ENCODE peak calls at places on chromosome 17, in six cellular contexts. One of them, this sample, is unnamed.

GRCh38 chr17:51079049-51079448 is 41.6 kb downstream of the SPAG9 start:
- DNase-seq in trophoblast cell: no peak
- DNase-seq in H9: no peak
- DNase-seq in H1: peak; percentile 2
- DNase-seq in IMR-90: peak; percentile 69
- DNase-seq in mesenchymal stem cell: no peak
- DNase-seq in this sample: no peak

GRCh38 chr17:57552114-57552601 is 192.9 kb downstream of the CCDC182 start:
- DNase-seq in H1: peak; percentile 82
- DNase-seq in trophoblast cell: no peak
- DNase-seq in H9: peak; percentile 89
- DNase-seq in IMR-90: no peak
- DNase-seq in mesenchymal stem cell: peak; percentile 57
- DNase-seq in this sample: no peak

GRCh38 chr17:9217151-9218067 is 196.1 kb downstream of the NTN1 start:
- DNase-seq in H1: no peak
- DNase-seq in H9: no peak
- DNase-seq in trophoblast cell: peak; percentile 73
- DNase-seq in mesenchymal stem cell: peak; percentile 75
- DNase-seq in IMR-90: peak; percentile 62
- DNase-seq in this sample: no peak

GRCh38 chr17:81512984-81513668 is 527 bp upstream of the ACTG1 start:
- DNase-seq in IMR-90: peak; percentile 43
- DNase-seq in H9: peak; percentile 90
- DNase-seq in mesenchymal stem cell: peak; percentile 72
- DNase-seq in H1: no peak
- DNase-seq in trophoblast cell: no peak
- DNase-seq in this sample: peak; percentile 74

GRCh38 chr17:66533572-66533971 is 231.2 kb downstream of the PRKCA start:
- DNase-seq in trophoblast cell: no peak
- DNase-seq in mesenchymal stem cell: peak; percentile 85
- DNase-seq in IMR-90: peak; percentile 73
- DNase-seq in H1: peak; percentile 56
- DNase-seq in H9: peak; percentile 68
- DNase-seq in this sample: peak; percentile 57

GRCh38 chr17:1711804-1712203 is 1.6 kb upstream of the TLCD2 start:
- DNase-seq in mesenchymal stem cell: peak; percentile 41
- DNase-seq in H9: no peak
- DNase-seq in IMR-90: no peak
- DNase-seq in H1: no peak
- DNase-seq in trophoblast cell: no peak
- DNase-seq in this sample: no peak

GRCh38 chr17:74972107-74972972 is at the start of gene HID1:
- DNase-seq in H9: peak; percentile 93
- DNase-seq in H1: peak; percentile 91
- DNase-seq in mesenchymal stem cell: no peak
- DNase-seq in IMR-90: no peak
- DNase-seq in trophoblast cell: no peak
- DNase-seq in this sample: peak; percentile 68

GRCh38 chr17:155576-155975 is 18.2 kb downstream of the SCGB1C2 start:
- DNase-seq in IMR-90: no peak
- DNase-seq in mesenchymal stem cell: no peak
- DNase-seq in H9: no peak
- DNase-seq in trophoblast cell: no peak
- DNase-seq in H1: no peak
- DNase-seq in this sample: no peak

GRCh38 chr17:49910094-49910857 is 58.7 kb upstream of the DLX4 start:
- DNase-seq in mesenchymal stem cell: peak; percentile 24
- DNase-seq in H1: peak; percentile 82
- DNase-seq in trophoblast cell: no peak
- DNase-seq in H9: peak; percentile 90
- DNase-seq in IMR-90: no peak
- DNase-seq in this sample: no peak

GRCh38 chr17:44997733-44998520 is 29.8 kb upstream of the C1QL1 start:
- DNase-seq in H9: no peak
- DNase-seq in trophoblast cell: no peak
- DNase-seq in IMR-90: peak; percentile 10
- DNase-seq in H1: no peak
- DNase-seq in mesenchymal stem cell: no peak
- DNase-seq in this sample: no peak

GRCh38 chr17:30225919-30226553 is 9.5 kb downstream of the SLC6A4 start:
- DNase-seq in H1: no peak
- DNase-seq in H9: no peak
- DNase-seq in mesenchymal stem cell: no peak
- DNase-seq in trophoblast cell: peak; percentile 97
- DNase-seq in IMR-90: no peak
- DNase-seq in this sample: no peak

DNA sequence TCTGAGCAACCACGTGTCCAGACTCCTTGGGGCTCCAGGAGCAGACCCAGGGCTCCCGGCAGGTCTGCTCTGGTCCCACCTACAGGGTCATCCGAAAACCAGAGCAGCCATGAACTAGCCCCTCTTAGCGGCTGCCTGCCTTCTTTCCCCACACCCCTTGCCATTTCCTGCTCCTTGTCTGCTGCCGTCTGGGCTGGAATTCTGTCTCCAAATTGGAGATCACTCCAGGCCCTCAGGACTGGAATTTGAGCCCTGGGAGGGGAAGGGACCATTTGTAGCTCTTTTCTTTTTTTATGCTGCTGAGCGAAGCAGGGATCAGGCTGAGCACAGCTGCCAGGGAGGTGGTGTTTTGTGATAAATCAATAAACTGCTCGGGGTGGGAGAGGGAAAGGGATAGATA is 257.4 kb downstream of the ENGASE start:
- DNase-seq in IMR-90: no peak
- DNase-seq in mesenchymal stem cell: no peak
- DNase-seq in H9: no peak
- DNase-seq in H1: no peak
- DNase-seq in trophoblast cell: no peak
- DNase-seq in this sample: no peak
- H3K14ac ChIP-seq in IMR-90: no peak overlapping the region
- H3K14ac ChIP-seq in mesenchymal stem cell: no peak overlapping the region
- H3K14ac ChIP-seq in H9: no peak overlapping the region
- H3K14ac ChIP-seq in H1: no peak overlapping the region
- H3K14ac ChIP-seq in trophoblast cell: no peak overlapping the region
- H3K14ac ChIP-seq in this sample: no peak overlapping the region

GRCh38 chr17:47650525-47651522 is 1.1 kb downstream of the KPNB1 start:
- DNase-seq in H1: peak; percentile 92
- DNase-seq in mesenchymal stem cell: peak; percentile 97
- DNase-seq in trophoblast cell: peak; percentile 92
- DNase-seq in H9: peak; percentile 99
- DNase-seq in IMR-90: peak; percentile 94
- DNase-seq in this sample: peak; percentile 96
- H2AFZ ChIP-seq in H1: no peak overlapping the region
- H2AFZ ChIP-seq in mesenchymal stem cell: no peak overlapping the region
- H2AFZ ChIP-seq in trophoblast cell: no peak overlapping the region
- H2AFZ ChIP-seq in H9: no peak overlapping the region
- H2AFZ ChIP-seq in IMR-90: peak overlapping the region; percentile 77
- H2AFZ ChIP-seq in this sample: peak overlapping the region; percentile 85

GRCh38 chr17:42272576-42272975 is 3.6 kb downstream of the STAT5B start:
- DNase-seq in mesenchymal stem cell: no peak
- DNase-seq in IMR-90: no peak
- DNase-seq in trophoblast cell: no peak
- DNase-seq in H1: no peak
- DNase-seq in H9: no peak
- DNase-seq in this sample: no peak

GRCh38 chr17:42270175-42270545 is 6.0 kb downstream of the STAT5B start:
- DNase-seq in H9: no peak
- DNase-seq in IMR-90: no peak
- DNase-seq in H1: no peak
- DNase-seq in trophoblast cell: no peak
- DNase-seq in mesenchymal stem cell: peak; percentile 70
- DNase-seq in this sample: no peak

GRCh38 chr17:42271277-42271922 is 4.8 kb downstream of the STAT5B start:
- DNase-seq in H9: no peak
- DNase-seq in IMR-90: no peak
- DNase-seq in mesenchymal stem cell: no peak
- DNase-seq in trophoblast cell: no peak
- DNase-seq in H1: no peak
- DNase-seq in this sample: no peak

GRCh38 chr17:42272162-42272561 is 4.0 kb downstream of the STAT5B start:
- DNase-seq in mesenchymal stem cell: no peak
- DNase-seq in IMR-90: no peak
- DNase-seq in H9: no peak
- DNase-seq in trophoblast cell: no peak
- DNase-seq in H1: no peak
- DNase-seq in this sample: no peak

GRCh38 chr17:42270596-42270995 is 5.6 kb downstream of the STAT5B start:
- DNase-seq in IMR-90: no peak
- DNase-seq in H1: no peak
- DNase-seq in trophoblast cell: no peak
- DNase-seq in mesenchymal stem cell: no peak
- DNase-seq in H9: no peak
- DNase-seq in this sample: no peak
- H3K27ac ChIP-seq in IMR-90: no peak overlapping the region
- H3K27ac ChIP-seq in H1: no peak overlapping the region
- H3K27ac ChIP-seq in trophoblast cell: no peak overlapping the region
- H3K27ac ChIP-seq in mesenchymal stem cell: no peak overlapping the region
- H3K27ac ChIP-seq in H9: no peak overlapping the region
- H3K27ac ChIP-seq in this sample: no peak overlapping the region

DNA sequence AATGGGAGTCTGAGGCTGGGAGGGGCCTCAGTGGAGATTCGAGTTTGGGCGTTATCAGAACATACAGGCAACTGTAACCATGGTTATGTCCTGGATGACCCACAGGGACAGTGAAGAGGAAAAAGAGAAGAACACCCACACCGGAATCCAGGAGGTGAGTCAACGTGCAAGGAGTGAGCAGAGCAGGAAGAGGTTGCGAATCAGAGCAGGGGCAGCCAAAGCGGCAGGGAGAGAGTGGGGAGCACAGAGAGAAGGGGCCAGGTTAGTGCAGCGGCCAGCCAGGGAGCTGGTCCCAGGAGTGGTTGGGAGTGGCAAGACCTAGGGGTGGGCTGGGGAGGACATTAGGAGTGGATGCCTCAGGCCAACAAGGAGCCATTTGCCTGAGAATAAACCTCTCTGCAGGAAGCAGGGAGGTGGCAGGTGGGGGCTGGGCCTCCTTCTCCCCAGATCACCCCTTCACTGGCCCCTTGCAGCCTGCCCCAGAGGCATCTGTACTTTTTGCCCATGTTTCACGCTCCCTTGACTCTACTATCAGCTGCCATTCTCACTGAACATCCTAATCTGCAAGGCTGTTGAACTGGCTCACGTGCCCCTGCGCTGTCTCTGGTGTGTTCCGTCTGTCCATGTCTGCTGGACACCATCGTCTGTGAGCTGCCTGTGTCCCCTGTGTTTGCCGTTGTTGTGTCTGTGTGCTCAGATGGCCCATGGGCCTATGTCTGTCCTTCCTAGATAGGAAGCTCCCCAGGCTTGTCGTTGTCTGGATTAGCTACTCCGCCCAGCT is 5.1 kb downstream of the KRT13 start:
- DNase-seq in H1: no peak
- DNase-seq in H9: peak; percentile 62
- DNase-seq in trophoblast cell: no peak
- DNase-seq in mesenchymal stem cell: peak; percentile 38
- DNase-seq in IMR-90: peak; percentile 76
- DNase-seq in this sample: no peak
- H3K14ac ChIP-seq in H1: no peak overlapping the region
- H3K14ac ChIP-seq in H9: peak overlapping the region; percentile 21
- H3K14ac ChIP-seq in trophoblast cell: no peak overlapping the region
- H3K14ac ChIP-seq in mesenchymal stem cell: no peak overlapping the region
- H3K14ac ChIP-seq in IMR-90: peak overlapping the region; percentile 89
- H3K14ac ChIP-seq in this sample: peak overlapping the region; percentile 47

GRCh38 chr17:77651983-77652382 is 306.5 kb upstream of the TNRC6C start:
- DNase-seq in trophoblast cell: no peak
- DNase-seq in H9: peak; percentile 55
- DNase-seq in mesenchymal stem cell: no peak
- DNase-seq in H1: no peak
- DNase-seq in IMR-90: no peak
- DNase-seq in this sample: no peak

GRCh38 chr17:77645441-77646430 is 312.8 kb upstream of the TNRC6C start:
- DNase-seq in trophoblast cell: no peak
- DNase-seq in H1: no peak
- DNase-seq in IMR-90: no peak
- DNase-seq in H9: peak; percentile 25
- DNase-seq in mesenchymal stem cell: no peak
- DNase-seq in this sample: no peak

GRCh38 chr17:77654296-77654695 is 304.2 kb upstream of the TNRC6C start:
- DNase-seq in mesenchymal stem cell: no peak
- DNase-seq in H9: no peak
- DNase-seq in trophoblast cell: no peak
- DNase-seq in IMR-90: no peak
- DNase-seq in H1: no peak
- DNase-seq in this sample: no peak

GRCh38 chr17:77647531-77647930 is 311.0 kb upstream of the TNRC6C start:
- DNase-seq in trophoblast cell: no peak
- DNase-seq in IMR-90: no peak
- DNase-seq in H1: no peak
- DNase-seq in H9: peak; percentile 21
- DNase-seq in mesenchymal stem cell: no peak
- DNase-seq in this sample: no peak

DNA sequence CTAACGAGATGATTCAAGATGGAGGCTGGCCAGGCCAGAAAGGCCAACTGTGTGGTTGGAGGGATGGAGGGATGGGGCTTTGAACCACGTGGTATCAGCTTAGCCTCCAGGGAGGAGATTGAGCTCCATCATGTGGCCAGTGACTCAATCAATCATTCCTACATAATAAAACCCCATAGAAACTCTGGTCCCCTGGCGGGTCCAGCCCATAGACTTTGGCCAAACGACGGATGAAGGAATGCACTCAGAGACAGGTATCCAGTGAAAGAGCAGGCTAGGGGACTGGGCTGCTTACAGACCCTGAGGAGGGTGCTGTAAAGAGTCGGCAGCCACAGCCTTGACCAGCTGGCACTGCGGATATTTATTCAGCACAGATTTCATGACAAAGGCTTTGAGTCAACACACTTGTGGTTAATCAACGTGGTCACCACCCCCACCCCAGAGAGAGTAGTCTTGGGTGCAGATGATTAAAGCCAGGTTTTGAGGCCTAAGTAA is 308.7 kb upstream of the TNRC6C start:
- DNase-seq in IMR-90: no peak
- DNase-seq in H9: peak; percentile 20
- DNase-seq in H1: no peak
- DNase-seq in trophoblast cell: no peak
- DNase-seq in mesenchymal stem cell: no peak
- DNase-seq in this sample: no peak
- H2AFZ ChIP-seq in IMR-90: no peak overlapping the region
- H2AFZ ChIP-seq in H9: no peak overlapping the region
- H2AFZ ChIP-seq in H1: no peak overlapping the region
- H2AFZ ChIP-seq in trophoblast cell: no peak overlapping the region
- H2AFZ ChIP-seq in mesenchymal stem cell: no peak overlapping the region
- H2AFZ ChIP-seq in this sample: peak overlapping the region; percentile 35